ENCODE peak calls at places on chromosome 14, in nine cellular contexts. C is iris pigment epithelial cell; V is germinal center; U is GM18507; X is MV-4-11; W is LoVo; N is stimulated activated CD4-positive, alpha-beta T cell treated with anti-CD3 and anti-CD28 coated beads, TNF-alpha, amount 100 ng/mL, for 48 hours; Z is fibroblast of the aortic adventitia; M is T follicular helper cell. P is an unnamed sample.

GRCh38 chr14:104169005-104169764 is 30.8 kb downstream of the KIF26A start:
- DNase-seq in X (no peak), V (no peak), N (no peak), M (no peak), C (no peak), U (no peak), W (no peak), Z (no peak), P (no peak)

GRCh38 chr14:54147285-54147684 is 190.7 kb upstream of the BMP4 start:
- DNase-seq in W (peak; percentile 56), X (no peak), Z (peak; percentile 65), N (no peak), U (no peak), M (no peak), C (peak; percentile 88), V (no peak), P (no peak)

GRCh38 chr14:94285158-94285557 is 7.9 kb downstream of the SERPINA10 start:
- DNase-seq in W (no peak), C (no peak), N (no peak), M (no peak), X (no peak), Z (no peak), U (no peak), V (no peak), P (no peak)

GRCh38 chr14:70008457-70008856 is 129.2 kb downstream of the SMOC1 start:
- DNase-seq in C (no peak), Z (no peak), V (no peak), X (no peak), M (no peak), N (no peak), W (no peak), U (no peak), P (no peak)

GRCh38 chr14:55107766-55108554 is 21.1 kb upstream of the LGALS3 start:
- DNase-seq in W (peak; percentile 89), N (peak; percentile 24), M (no peak), X (peak; percentile 84), C (peak; percentile 98), U (no peak), Z (peak; percentile 99), V (no peak), P (peak; percentile 72)

GRCh38 chr14:57865450-57866198 is at the start of gene SLC35F4:
- DNase-seq in Z (peak; percentile 11), V (no peak), C (peak; percentile 5), U (no peak), X (no peak), M (no peak), N (no peak), W (no peak), P (no peak)

GRCh38 chr14:76917158-76917596 is 91.0 kb downstream of the LRRC74A start:
- DNase-seq in M (no peak), V (no peak), U (no peak), N (no peak), C (peak; percentile 71), Z (peak; percentile 86), W (peak; percentile 56), X (no peak), P (no peak)

GRCh38 chr14:30906752-30907658 is 32.6 kb downstream of the COCH start:
- DNase-seq in N (no peak), W (no peak), Z (peak; percentile 25), X (peak; percentile 17), V (no peak), U (no peak), C (peak; percentile 24), M (no peak), P (no peak)

GRCh38 chr14:36524874-36525745 is 5.1 kb upstream of the NKX2-1 start:
- DNase-seq in X (no peak), V (no peak), N (no peak), M (no peak), C (no peak), Z (no peak), U (no peak), W (no peak), P (peak; percentile 28)

GRCh38 chr14:93030761-93031160 is 85.0 kb downstream of the ITPK1 start:
- DNase-seq in V (no peak), Z (no peak), U (no peak), M (no peak), X (no peak), N (no peak), W (no peak), C (no peak), P (no peak)

P was measured in GM13976.